ENCODE peak calls at places on chromosomes 5 and 9, in seven cellular contexts. One of them, this sample, is unnamed.

GRCh38 chr5:115838885-115839518 is 2.4 kb downstream of the ATG12 start:
- DNase-seq in A549: peak
- DNase-seq in foreskin fibroblast: peak
- DNase-seq in right atrium auricular region: no peak
- DNase-seq in CD8-positive, alpha-beta memory T cell: peak
- DNase-seq in left lung: no peak
- DNase-seq in fibroblast of pulmonary artery: peak
- DNase-seq in this sample: peak

GRCh38 chr9:127955294-127956015 is 17.8 kb upstream of the DPM2 start:
- DNase-seq in A549: peak
- DNase-seq in foreskin fibroblast: peak
- DNase-seq in right atrium auricular region: no peak
- DNase-seq in CD8-positive, alpha-beta memory T cell: peak
- DNase-seq in left lung: peak
- DNase-seq in fibroblast of pulmonary artery: no peak
- DNase-seq in this sample: no peak

GRCh38 chr9:87567566-87567965 is 69.9 kb downstream of the DAPK1 start:
- DNase-seq in A549: no peak
- DNase-seq in foreskin fibroblast: no peak
- DNase-seq in right atrium auricular region: no peak
- DNase-seq in CD8-positive, alpha-beta memory T cell: no peak
- DNase-seq in left lung: no peak
- DNase-seq in fibroblast of pulmonary artery: peak
- DNase-seq in this sample: peak

GRCh38 chr9:129176786-129177442 is 1.1 kb downstream of the IER5L start:
- DNase-seq in A549: peak
- DNase-seq in foreskin fibroblast: peak
- DNase-seq in right atrium auricular region: no peak
- DNase-seq in CD8-positive, alpha-beta memory T cell: no peak
- DNase-seq in left lung: peak
- DNase-seq in fibroblast of pulmonary artery: peak
- DNase-seq in this sample: peak

GRCh38 chr5:134732819-134733218 is 5.5 kb upstream of the CAMLG start:
- DNase-seq in A549: no peak
- DNase-seq in foreskin fibroblast: no peak
- DNase-seq in right atrium auricular region: no peak
- DNase-seq in CD8-positive, alpha-beta memory T cell: no peak
- DNase-seq in left lung: no peak
- DNase-seq in fibroblast of pulmonary artery: no peak
- DNase-seq in this sample: no peak

GRCh38 chr5:39622281-39622680 is 197.5 kb upstream of the DAB2 start:
- DNase-seq in A549: no peak
- DNase-seq in foreskin fibroblast: no peak
- DNase-seq in right atrium auricular region: no peak
- DNase-seq in CD8-positive, alpha-beta memory T cell: no peak
- DNase-seq in left lung: no peak
- DNase-seq in fibroblast of pulmonary artery: no peak
- DNase-seq in this sample: no peak

GRCh38 chr9:23779220-23779619 is 46.8 kb downstream of the ELAVL2 start:
- DNase-seq in A549: no peak
- DNase-seq in foreskin fibroblast: no peak
- DNase-seq in right atrium auricular region: no peak
- DNase-seq in CD8-positive, alpha-beta memory T cell: no peak
- DNase-seq in left lung: no peak
- DNase-seq in fibroblast of pulmonary artery: no peak
- DNase-seq in this sample: no peak

GRCh38 chr5:13866792-13867191 is 77.7 kb downstream of the DNAH5 start:
- DNase-seq in A549: peak
- DNase-seq in foreskin fibroblast: peak
- DNase-seq in right atrium auricular region: no peak
- DNase-seq in CD8-positive, alpha-beta memory T cell: no peak
- DNase-seq in left lung: no peak
- DNase-seq in fibroblast of pulmonary artery: peak
- DNase-seq in this sample: peak

GRCh38 chr9:137648396-137648795 is 29.6 kb downstream of the EHMT1 start:
- DNase-seq in A549: no peak
- DNase-seq in foreskin fibroblast: no peak
- DNase-seq in right atrium auricular region: no peak
- DNase-seq in CD8-positive, alpha-beta memory T cell: no peak
- DNase-seq in left lung: no peak
- DNase-seq in fibroblast of pulmonary artery: peak
- DNase-seq in this sample: peak

GRCh38 chr5:42719034-42719433 is 37.6 kb upstream of the CCDC152 start:
- DNase-seq in A549: no peak
- DNase-seq in foreskin fibroblast: peak
- DNase-seq in right atrium auricular region: no peak
- DNase-seq in CD8-positive, alpha-beta memory T cell: no peak
- DNase-seq in left lung: no peak
- DNase-seq in fibroblast of pulmonary artery: no peak
- DNase-seq in this sample: no peak

GRCh38 chr5:88545348-88545747 is 276.7 kb upstream of the TMEM161B start:
- DNase-seq in A549: no peak
- DNase-seq in foreskin fibroblast: no peak
- DNase-seq in right atrium auricular region: no peak
- DNase-seq in CD8-positive, alpha-beta memory T cell: no peak
- DNase-seq in left lung: no peak
- DNase-seq in fibroblast of pulmonary artery: no peak
- DNase-seq in this sample: no peak

GRCh38 chr5:36688722-36689121 is 82.3 kb downstream of the SLC1A3 start:
- DNase-seq in A549: peak
- DNase-seq in foreskin fibroblast: peak
- DNase-seq in right atrium auricular region: no peak
- DNase-seq in CD8-positive, alpha-beta memory T cell: no peak
- DNase-seq in left lung: no peak
- DNase-seq in fibroblast of pulmonary artery: no peak
- DNase-seq in this sample: no peak

GRCh38 chr5:147576646-147577535 is 67.0 kb upstream of the DPYSL3 start:
- DNase-seq in A549: peak
- DNase-seq in foreskin fibroblast: peak
- DNase-seq in right atrium auricular region: no peak
- DNase-seq in CD8-positive, alpha-beta memory T cell: no peak
- DNase-seq in left lung: peak
- DNase-seq in fibroblast of pulmonary artery: peak
- DNase-seq in this sample: peak

GRCh38 chr5:18745988-18746615 is 1111.8 kb downstream of the TAF11L14 start:
- DNase-seq in A549: peak
- DNase-seq in foreskin fibroblast: no peak
- DNase-seq in right atrium auricular region: no peak
- DNase-seq in CD8-positive, alpha-beta memory T cell: peak
- DNase-seq in left lung: no peak
- DNase-seq in fibroblast of pulmonary artery: no peak
- DNase-seq in this sample: no peak

GRCh38 chr9:123425261-123425821 is 69.3 kb downstream of the CRB2 start:
- DNase-seq in A549: no peak
- DNase-seq in foreskin fibroblast: no peak
- DNase-seq in right atrium auricular region: no peak
- DNase-seq in CD8-positive, alpha-beta memory T cell: no peak
- DNase-seq in left lung: no peak
- DNase-seq in fibroblast of pulmonary artery: no peak
- DNase-seq in this sample: no peak

GRCh38 chr9:97577051-97577450 is 56.1 kb downstream of the TSTD2 start:
- DNase-seq in A549: no peak
- DNase-seq in foreskin fibroblast: no peak
- DNase-seq in right atrium auricular region: peak
- DNase-seq in CD8-positive, alpha-beta memory T cell: no peak
- DNase-seq in left lung: no peak
- DNase-seq in fibroblast of pulmonary artery: no peak
- DNase-seq in this sample: no peak

GRCh38 chr5:139812323-139812722 is 16.7 kb downstream of the PSD2 start:
- DNase-seq in A549: no peak
- DNase-seq in foreskin fibroblast: no peak
- DNase-seq in right atrium auricular region: no peak
- DNase-seq in CD8-positive, alpha-beta memory T cell: no peak
- DNase-seq in left lung: no peak
- DNase-seq in fibroblast of pulmonary artery: no peak
- DNase-seq in this sample: no peak

GRCh38 chr5:21680661-21681060 is 1172.5 kb downstream of the CDH12 start:
- DNase-seq in A549: no peak
- DNase-seq in foreskin fibroblast: no peak
- DNase-seq in right atrium auricular region: no peak
- DNase-seq in CD8-positive, alpha-beta memory T cell: no peak
- DNase-seq in left lung: no peak
- DNase-seq in fibroblast of pulmonary artery: no peak
- DNase-seq in this sample: peak

GRCh38 chr9:130927995-130928900 is 10.8 kb downstream of the FIBCD1 start:
- DNase-seq in A549: peak
- DNase-seq in foreskin fibroblast: no peak
- DNase-seq in right atrium auricular region: no peak
- DNase-seq in CD8-positive, alpha-beta memory T cell: no peak
- DNase-seq in left lung: peak
- DNase-seq in fibroblast of pulmonary artery: peak
- DNase-seq in this sample: peak
- H3K4me3 ChIP-seq in A549: peak
- H3K4me3 ChIP-seq in foreskin fibroblast: no peak
- H3K4me3 ChIP-seq in right atrium auricular region: no peak
- H3K4me3 ChIP-seq in CD8-positive, alpha-beta memory T cell: no peak
- H3K4me3 ChIP-seq in left lung: no peak
- H3K4me3 ChIP-seq in fibroblast of pulmonary artery: no peak
- H3K4me3 ChIP-seq in this sample: no peak

GRCh38 chr5:9187614-9188013 is 358.3 kb downstream of the SEMA5A start:
- DNase-seq in A549: no peak
- DNase-seq in foreskin fibroblast: no peak
- DNase-seq in right atrium auricular region: no peak
- DNase-seq in CD8-positive, alpha-beta memory T cell: no peak
- DNase-seq in left lung: no peak
- DNase-seq in fibroblast of pulmonary artery: no peak
- DNase-seq in this sample: no peak

GRCh38 chr5:9188956-9189355 is 356.9 kb downstream of the SEMA5A start:
- DNase-seq in A549: no peak
- DNase-seq in foreskin fibroblast: no peak
- DNase-seq in right atrium auricular region: no peak
- DNase-seq in CD8-positive, alpha-beta memory T cell: no peak
- DNase-seq in left lung: no peak
- DNase-seq in fibroblast of pulmonary artery: no peak
- DNase-seq in this sample: no peak

GRCh38 chr5:9189681-9190080 is 356.2 kb downstream of the SEMA5A start:
- DNase-seq in A549: no peak
- DNase-seq in foreskin fibroblast: no peak
- DNase-seq in right atrium auricular region: no peak
- DNase-seq in CD8-positive, alpha-beta memory T cell: no peak
- DNase-seq in left lung: no peak
- DNase-seq in fibroblast of pulmonary artery: no peak
- DNase-seq in this sample: no peak

GRCh38 chr5:9186069-9186468 is 359.8 kb downstream of the SEMA5A start:
- DNase-seq in A549: no peak
- DNase-seq in foreskin fibroblast: no peak
- DNase-seq in right atrium auricular region: no peak
- DNase-seq in CD8-positive, alpha-beta memory T cell: no peak
- DNase-seq in left lung: no peak
- DNase-seq in fibroblast of pulmonary artery: no peak
- DNase-seq in this sample: no peak

GRCh38 chr5:9188131-9188530 is 357.7 kb downstream of the SEMA5A start:
- DNase-seq in A549: no peak
- DNase-seq in foreskin fibroblast: peak
- DNase-seq in right atrium auricular region: no peak
- DNase-seq in CD8-positive, alpha-beta memory T cell: no peak
- DNase-seq in left lung: no peak
- DNase-seq in fibroblast of pulmonary artery: peak
- DNase-seq in this sample: peak
- H3K4me3 ChIP-seq in A549: no peak
- H3K4me3 ChIP-seq in foreskin fibroblast: no peak
- H3K4me3 ChIP-seq in right atrium auricular region: no peak
- H3K4me3 ChIP-seq in CD8-positive, alpha-beta memory T cell: no peak
- H3K4me3 ChIP-seq in left lung: no peak
- H3K4me3 ChIP-seq in fibroblast of pulmonary artery: no peak
- H3K4me3 ChIP-seq in this sample: no peak

GRCh38 chr5:159916841-159917761 is 819 bp downstream of the ADRA1B start:
- DNase-seq in A549: peak
- DNase-seq in foreskin fibroblast: no peak
- DNase-seq in right atrium auricular region: no peak
- DNase-seq in CD8-positive, alpha-beta memory T cell: no peak
- DNase-seq in left lung: no peak
- DNase-seq in fibroblast of pulmonary artery: no peak
- DNase-seq in this sample: no peak
- H3K4me3 ChIP-seq in A549: peak
- H3K4me3 ChIP-seq in foreskin fibroblast: peak
- H3K4me3 ChIP-seq in right atrium auricular region: peak
- H3K4me3 ChIP-seq in CD8-positive, alpha-beta memory T cell: no peak
- H3K4me3 ChIP-seq in left lung: peak
- H3K4me3 ChIP-seq in fibroblast of pulmonary artery: peak
- H3K4me3 ChIP-seq in this sample: peak

GRCh38 chr5:3594514-3595101 is 1.0 kb upstream of the IRX1 start:
- DNase-seq in A549: peak
- DNase-seq in foreskin fibroblast: peak
- DNase-seq in right atrium auricular region: no peak
- DNase-seq in CD8-positive, alpha-beta memory T cell: no peak
- DNase-seq in left lung: no peak
- DNase-seq in fibroblast of pulmonary artery: no peak
- DNase-seq in this sample: peak
- H3K4me3 ChIP-seq in A549: no peak
- H3K4me3 ChIP-seq in foreskin fibroblast: peak
- H3K4me3 ChIP-seq in right atrium auricular region: peak
- H3K4me3 ChIP-seq in CD8-positive, alpha-beta memory T cell: no peak
- H3K4me3 ChIP-seq in left lung: peak
- H3K4me3 ChIP-seq in fibroblast of pulmonary artery: no peak
- H3K4me3 ChIP-seq in this sample: no peak

GRCh38 chr5:72096602-72097205 is 10.6 kb upstream of the MAP1B start:
- DNase-seq in A549: no peak
- DNase-seq in foreskin fibroblast: peak
- DNase-seq in right atrium auricular region: no peak
- DNase-seq in CD8-positive, alpha-beta memory T cell: no peak
- DNase-seq in left lung: no peak
- DNase-seq in fibroblast of pulmonary artery: no peak
- DNase-seq in this sample: no peak
- H3K4me3 ChIP-seq in A549: no peak
- H3K4me3 ChIP-seq in foreskin fibroblast: no peak
- H3K4me3 ChIP-seq in right atrium auricular region: no peak
- H3K4me3 ChIP-seq in CD8-positive, alpha-beta memory T cell: no peak
- H3K4me3 ChIP-seq in left lung: no peak
- H3K4me3 ChIP-seq in fibroblast of pulmonary artery: no peak
- H3K4me3 ChIP-seq in this sample: no peak

GRCh38 chr5:343461-344401 is 22.2 kb downstream of the AHRR start:
- DNase-seq in A549: peak
- DNase-seq in foreskin fibroblast: peak
- DNase-seq in right atrium auricular region: peak
- DNase-seq in CD8-positive, alpha-beta memory T cell: peak
- DNase-seq in left lung: no peak
- DNase-seq in fibroblast of pulmonary artery: peak
- DNase-seq in this sample: peak
- H3K4me3 ChIP-seq in A549: peak
- H3K4me3 ChIP-seq in foreskin fibroblast: peak
- H3K4me3 ChIP-seq in right atrium auricular region: peak
- H3K4me3 ChIP-seq in CD8-positive, alpha-beta memory T cell: no peak
- H3K4me3 ChIP-seq in left lung: peak
- H3K4me3 ChIP-seq in fibroblast of pulmonary artery: peak
- H3K4me3 ChIP-seq in this sample: peak

DNA sequence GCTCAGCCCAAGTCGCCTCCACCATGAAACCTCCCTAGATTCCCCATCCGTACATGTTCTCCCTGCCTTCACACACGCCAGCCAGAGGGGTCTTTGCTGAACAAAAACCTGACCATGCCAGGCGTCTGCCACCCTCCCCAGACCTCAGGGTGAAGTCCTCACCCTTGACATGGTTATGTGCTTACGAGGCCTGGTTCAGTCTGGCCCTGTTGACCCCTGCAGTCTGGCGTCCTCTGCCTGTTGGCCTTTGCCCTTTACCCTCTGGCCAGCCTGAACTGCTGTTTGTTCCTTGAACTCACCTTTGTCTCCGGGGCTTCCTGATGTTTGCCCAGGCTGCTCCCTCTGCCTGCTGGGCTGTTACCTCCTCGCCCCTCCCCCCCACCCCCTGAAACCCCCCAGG is 29.8 kb downstream of the NCS1 start:
- DNase-seq in A549: no peak
- DNase-seq in foreskin fibroblast: no peak
- DNase-seq in right atrium auricular region: no peak
- DNase-seq in CD8-positive, alpha-beta memory T cell: no peak
- DNase-seq in left lung: no peak
- DNase-seq in fibroblast of pulmonary artery: no peak
- DNase-seq in this sample: no peak
- H3K4me3 ChIP-seq in A549: no peak
- H3K4me3 ChIP-seq in foreskin fibroblast: no peak
- H3K4me3 ChIP-seq in right atrium auricular region: no peak
- H3K4me3 ChIP-seq in CD8-positive, alpha-beta memory T cell: no peak
- H3K4me3 ChIP-seq in left lung: no peak
- H3K4me3 ChIP-seq in fibroblast of pulmonary artery: no peak
- H3K4me3 ChIP-seq in this sample: no peak

This sample was measured in fibroblast of lung.